ENCODE peak calls at places on chromosomes 5 and 9, in five cellular contexts. X is H1, A is IMR-90, W is neuronal stem cell, U is mesenchymal stem cell. G is an unnamed sample.

GRCh38 chr5:108345541-108346171 is 36.2 kb downstream of the FBXL17 start:
- DNase-seq in W (peak; percentile 14), A (peak; percentile 67), X (no peak), U (peak; percentile 69), G (peak; percentile 78)

GRCh38 chr9:107999890-108000289 is 510.3 kb upstream of the KLF4 start:
- DNase-seq in W (no peak), A (no peak), X (no peak), U (no peak), G (peak; percentile 97)

GRCh38 chr5:59992206-59992605 is 98.7 kb upstream of the PDE4D start:
- DNase-seq in W (no peak), X (no peak), A (no peak), U (peak; percentile 3), G (no peak)

GRCh38 chr9:88716636-88717035 is 181.7 kb downstream of the NXNL2 start:
- DNase-seq in U (no peak), W (no peak), X (no peak), A (no peak), G (no peak)

GRCh38 chr9:96025995-96026572 is 150.6 kb downstream of the ERCC6L2 start:
- DNase-seq in U (no peak), W (peak; percentile 49), X (peak; percentile 66), A (no peak), G (no peak)

GRCh38 chr5:126515337-126515736 is 79.7 kb downstream of the ALDH7A1 start:
- DNase-seq in W (no peak), U (no peak), X (no peak), A (no peak), G (peak; percentile 69)

GRCh38 chr5:115979628-115980041 is 17.4 kb downstream of the LVRN start:
- DNase-seq in U (peak; percentile 57), X (no peak), W (no peak), A (peak; percentile 90), G (no peak)

GRCh38 chr5:72402381-72402890 is 82.3 kb downstream of the PTCD2 start:
- DNase-seq in A (peak; percentile 85), U (no peak), X (no peak), W (no peak), G (peak; percentile 76)

GRCh38 chr9:74742792-74743389 is 144.8 kb downstream of the TRPM6 start:
- DNase-seq in X (no peak), W (peak; percentile 38), A (peak; percentile 24), U (peak; percentile 30), G (peak; percentile 65)

GRCh38 chr5:179239256-179240135 is 105.8 kb downstream of the ADAMTS2 start:
- DNase-seq in U (no peak), A (no peak), X (no peak), W (no peak), G (no peak)

GRCh38 chr9:6931913-6932312 is 174.1 kb downstream of the KDM4C start:
- DNase-seq in X (no peak), U (peak; percentile 51), A (peak; percentile 86), W (no peak), G (peak; percentile 85)

GRCh38 chr9:78115073-78115472 is 83.5 kb upstream of the GNAQ start:
- DNase-seq in W (no peak), X (no peak), A (no peak), U (peak; percentile 6), G (no peak)

GRCh38 chr5:35853652-35854051 is 3.0 kb upstream of the IL7R start:
- DNase-seq in W (no peak), X (no peak), U (no peak), A (no peak), G (peak; percentile 31)

GRCh38 chr5:146527785-146528184 is 11.8 kb upstream of the GPR151 start:
- DNase-seq in W (no peak), U (no peak), X (no peak), A (no peak), G (no peak)

GRCh38 chr5:168218746-168219145 is 72.7 kb upstream of the WWC1 start:
- DNase-seq in W (no peak), U (no peak), X (no peak), A (no peak), G (no peak)

GRCh38 chr9:20904995-20905394 is 126.4 kb downstream of the HACD4 start:
- DNase-seq in W (no peak), X (no peak), U (no peak), A (no peak), G (no peak)

GRCh38 chr9:127634698-127635097 is 22.6 kb downstream of the STXBP1 start:
- DNase-seq in A (no peak), X (no peak), U (no peak), W (no peak), G (no peak)
- H4K91ac ChIP-seq in A (no peak overlapping the region), X (no peak overlapping the region), U (no peak overlapping the region), W (no peak overlapping the region), G (no peak overlapping the region)

GRCh38 chr9:37623267-37623666 is 27.5 kb upstream of the FRMPD1 start:
- DNase-seq in A (no peak), U (no peak), X (no peak), W (no peak), G (no peak)
- H3K4me3 ChIP-seq in A (no peak overlapping the region), U (no peak overlapping the region), X (no peak overlapping the region), W (no peak overlapping the region), G (no peak overlapping the region)

GRCh38 chr9:114371343-114371985 is 16.3 kb downstream of the AKNA start:
- DNase-seq in X (no peak), W (no peak), U (no peak), A (no peak), G (no peak)
- H4K91ac ChIP-seq in X (peak overlapping the region; percentile 87), W (peak overlapping the region; percentile 79), U (no peak overlapping the region), A (no peak overlapping the region), G (no peak overlapping the region)

DNA sequence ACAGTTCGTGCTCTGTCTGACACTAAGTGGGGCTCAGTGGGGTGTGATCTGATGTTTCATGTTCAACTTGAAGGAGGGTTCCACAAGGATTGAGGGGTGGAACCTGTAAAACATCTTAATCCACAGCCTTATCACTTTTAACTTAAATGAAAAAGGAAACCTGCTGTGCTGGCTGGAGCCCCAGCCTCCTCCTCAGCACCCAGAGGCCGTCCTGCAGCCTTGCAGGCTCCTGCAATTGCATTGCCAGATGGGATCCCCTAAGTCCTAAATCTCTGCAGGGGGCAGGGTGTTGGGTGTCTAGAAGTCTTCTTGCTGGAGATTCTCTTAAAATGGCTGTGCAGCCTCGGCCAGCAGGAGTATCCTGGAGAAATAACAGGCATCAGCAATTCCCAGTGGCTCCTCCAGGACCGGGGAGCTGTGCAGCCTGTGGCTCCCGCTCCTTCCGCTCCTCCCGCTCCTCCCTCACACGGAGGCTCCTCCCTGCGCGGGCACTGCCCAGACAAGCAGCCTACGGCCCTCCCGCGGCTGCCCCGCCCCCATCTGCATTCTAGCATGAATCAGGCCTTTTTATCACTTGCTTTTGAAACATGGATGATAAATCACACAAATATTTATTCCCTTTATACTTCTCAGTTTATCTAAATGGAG is 131.0 kb downstream of the ADAMTS16 start:
- DNase-seq in A (peak; percentile 40), U (peak; percentile 75), W (peak; percentile 12), X (no peak), G (peak; percentile 89)
- H3K4me3 ChIP-seq in A (no peak overlapping the region), U (peak overlapping the region; percentile 70), W (no peak overlapping the region), X (no peak overlapping the region), G (no peak overlapping the region)